ENCODE peak calls at places on chromosomes 13 and 19, in four cellular contexts. R is lower leg skin, U is HL-60, G is fibroblast of pulmonary artery. A is an unnamed sample.

GRCh38 chr19:53662209-53662608 is 30.4 kb downstream of the DPRX start:
- DNase-seq in R (no peak), U (no peak), G (no peak), A (no peak)

GRCh38 chr19:30150626-30151025 is 208.6 kb downstream of the URI1 start:
- DNase-seq in R (no peak), U (no peak), G (no peak), A (no peak)

GRCh38 chr13:29758591-29759114 is 91.8 kb downstream of the UBL3 start:
- DNase-seq in R (no peak), U (peak; percentile 99), G (no peak), A (no peak)

GRCh38 chr19:6417713-6418561 is 6.7 kb downstream of the KHSRP start:
- DNase-seq in R (no peak), U (no peak), G (peak; percentile 28), A (no peak)

GRCh38 chr19:9871626-9872338 is 36.7 kb downstream of the PIN1 start:
- DNase-seq in R (no peak), U (no peak), G (no peak), A (no peak)

GRCh38 chr19:3041756-3042517 is 12.9 kb upstream of the TLE2 start:
- DNase-seq in R (no peak), U (no peak), G (no peak), A (no peak)

GRCh38 chr19:55553217-55554182 is 8.2 kb upstream of the SBK3 start:
- DNase-seq in R (no peak), U (no peak), G (no peak), A (no peak)

GRCh38 chr19:5430237-5430636 is 25.0 kb upstream of the ZNRF4 start:
- DNase-seq in R (no peak), U (no peak), G (no peak), A (no peak)

GRCh38 chr13:47858678-47859050 is 142.4 kb downstream of the SUCLA2 start:
- DNase-seq in R (no peak), U (no peak), G (peak; percentile 78), A (no peak)

GRCh38 chr19:3469638-3470499 is 10.5 kb downstream of the SMIM24 start:
- DNase-seq in R (no peak), U (peak; percentile 8), G (no peak), A (no peak)

GRCh38 chr19:57558525-57558924 is 1.1 kb downstream of the ZNF550 start:
- DNase-seq in R (no peak), U (no peak), G (peak; percentile 28), A (no peak)

GRCh38 chr19:11798391-11799296 is at the start of gene ZNF491:
- DNase-seq in R (peak; percentile 98), U (peak; percentile 63), G (peak; percentile 85), A (peak; percentile 94)
- TF ChIP-seq CTCF in R (no peak), U (no peak), G (no peak), A (no peak)

GRCh38 chr19:17305211-17305516 is 508 bp upstream of the MRPL34 start:
- DNase-seq in R (no peak), U (no peak), G (no peak), A (no peak)

GRCh38 chr19:17304386-17305047 is 1.2 kb upstream of the MRPL34 start:
- DNase-seq in R (no peak), U (no peak), G (no peak), A (no peak)

GRCh38 chr19:17302391-17303166 is 646 bp downstream of the ABHD8 start:
- DNase-seq in R (no peak), U (peak; percentile 68), G (no peak), A (no peak)

GRCh38 chr19:17303167-17303939 is at the start of gene ABHD8:
- DNase-seq in R (peak; percentile 99), U (peak; percentile 95), G (peak; percentile 97), A (peak; percentile 97)

GRCh38 chr19:17303940-17304267 is 679 bp upstream of the ABHD8 start:
- DNase-seq in R (no peak), U (no peak), G (no peak), A (no peak)
- H3K4me3 ChIP-seq in R (no peak overlapping the region), U (no peak overlapping the region), G (no peak overlapping the region), A (peak overlapping the region; percentile 86)

GRCh38 chr19:50580240-50580639 is 12.0 kb upstream of the LRRC4B start:
- DNase-seq in R (no peak), U (no peak), G (no peak), A (no peak)
- TF ChIP-seq CTCF in R (no peak), U (no peak), G (no peak), A (no peak)

DNA sequence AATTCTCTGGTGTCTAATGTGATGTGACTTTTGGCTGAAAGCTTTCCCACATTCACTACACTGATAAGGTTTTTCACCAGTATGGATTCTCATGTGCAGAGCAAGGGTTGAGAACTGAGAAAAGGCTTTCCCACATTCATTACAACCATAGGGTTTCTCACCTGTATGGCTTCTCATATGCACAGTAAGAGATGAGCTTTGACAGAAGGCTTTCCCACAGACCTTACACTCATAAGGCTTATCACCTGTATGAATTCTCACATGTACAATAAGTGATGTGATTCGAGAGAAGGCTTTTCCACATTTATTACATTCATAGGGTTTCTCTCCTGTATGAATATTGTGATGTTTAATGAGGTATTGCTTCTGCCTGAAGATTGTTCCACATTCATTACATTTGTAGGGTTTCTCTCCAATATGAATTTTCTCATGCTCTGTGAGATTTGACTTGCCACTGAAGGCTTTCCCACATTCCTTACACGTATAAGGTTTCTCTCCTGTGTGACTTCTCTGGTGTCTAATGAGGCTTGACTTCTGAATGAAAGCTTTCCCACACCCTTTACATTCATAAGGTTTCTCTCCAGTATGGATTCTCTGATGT is 14.0 kb downstream of the ZNF260 start:
- DNase-seq in R (no peak), U (no peak), G (no peak), A (no peak)
- H3K4me3 ChIP-seq in R (no peak overlapping the region), U (no peak overlapping the region), G (no peak overlapping the region), A (peak overlapping the region; percentile 22)

GRCh38 chr19:45960595-45961235 is 12.9 kb downstream of the NOVA2 start:
- DNase-seq in R (no peak), U (no peak), G (no peak), A (no peak)
- TF ChIP-seq CTCF in R (no peak), U (no peak), G (no peak), A (no peak)

GRCh38 chr19:31348416-31349159 is 648 bp downstream of the TSHZ3 start:
- DNase-seq in R (no peak), U (peak; percentile 3), G (peak; percentile 26), A (peak; percentile 78)

GRCh38 chr19:31346660-31347059 is 2.6 kb downstream of the TSHZ3 start:
- DNase-seq in R (no peak), U (no peak), G (no peak), A (no peak)

GRCh38 chr19:31349160-31349881 is at the start of gene TSHZ3:
- DNase-seq in R (peak; percentile 95), U (peak; percentile 84), G (peak; percentile 92), A (peak; percentile 85)

GRCh38 chr19:31347356-31347755 is 1.9 kb downstream of the TSHZ3 start:
- DNase-seq in R (no peak), U (no peak), G (no peak), A (no peak)

GRCh38 chr19:31347828-31348314 is 1.4 kb downstream of the TSHZ3 start:
- DNase-seq in R (no peak), U (no peak), G (no peak), A (peak; percentile 72)
- H3K4me3 ChIP-seq in R (no peak overlapping the region), U (peak overlapping the region; percentile 86), G (peak overlapping the region; percentile 72), A (peak overlapping the region; percentile 84)

GRCh38 chr19:49430678-49431329 is 5.6 kb downstream of the GFY start:
- DNase-seq in R (no peak), U (no peak), G (no peak), A (no peak)
- TF ChIP-seq CTCF in R (no peak), U (peak; percentile 15), G (peak; percentile 19), A (no peak)

DNA sequence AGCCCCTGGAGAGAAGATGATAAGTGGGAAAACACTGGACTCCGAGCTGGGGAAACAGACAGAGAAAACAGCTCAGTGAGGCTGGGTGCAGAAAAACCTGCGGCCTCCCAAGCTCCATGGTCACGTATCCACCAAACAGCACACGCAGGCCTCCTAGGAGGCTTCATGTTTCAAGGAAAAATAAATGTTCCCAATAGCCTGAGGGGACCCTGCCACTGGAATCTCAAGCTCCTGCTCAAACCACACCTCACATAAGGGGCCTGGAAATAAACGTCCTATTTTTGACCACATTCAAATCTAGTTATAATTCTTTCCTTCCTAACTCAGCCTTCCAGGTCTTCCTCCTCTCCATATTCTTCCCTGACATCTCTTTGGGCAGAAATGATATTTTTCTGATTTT is 225.7 kb downstream of the ABCC4 start:
- DNase-seq in R (no peak), U (no peak), G (no peak), A (no peak)
- H3K4me3 ChIP-seq in R (no peak overlapping the region), U (no peak overlapping the region), G (no peak overlapping the region), A (no peak overlapping the region)

DNA sequence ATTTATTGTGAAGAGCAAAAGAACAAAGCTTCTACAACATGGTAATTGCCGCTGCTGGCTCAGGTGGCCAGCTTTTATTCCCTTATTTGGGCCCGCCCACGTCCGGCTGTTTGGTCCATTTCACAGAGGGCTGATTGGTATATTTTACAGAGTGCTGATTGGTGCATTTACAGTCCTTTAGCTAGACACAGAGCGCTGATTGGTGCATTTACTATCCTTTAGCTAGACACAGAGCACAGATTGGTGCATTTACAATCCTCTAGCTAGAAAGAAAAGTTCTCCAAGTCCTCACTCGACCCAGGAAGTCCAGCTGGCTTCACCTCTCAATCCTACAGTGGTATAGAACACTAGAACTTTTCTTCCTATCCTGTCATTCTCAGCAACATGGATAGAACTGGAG is 33.7 kb upstream of the FARP1 start:
- DNase-seq in R (peak; percentile 46), U (no peak), G (no peak), A (no peak)
- TF ChIP-seq CTCF in R (no peak), U (no peak), G (no peak), A (no peak)